ENCODE peak calls at places on chromosomes 2 and 18, in nine cellular contexts. One of them, this sample, is unnamed.

GRCh38 chr18:26017929-26018328 is 72.5 kb downstream of the SS18 start:
- DNase-seq in gastrocnemius medialis: no peak
- DNase-seq in astrocyte of the cerebellum: no peak
- DNase-seq in ovary: no peak
- DNase-seq in body of pancreas: no peak
- DNase-seq in hepatocyte: no peak
- DNase-seq in thoracic aorta: no peak
- DNase-seq in bronchial epithelial cell: no peak
- DNase-seq in astrocyte of the spinal cord: no peak
- DNase-seq in this sample: no peak

GRCh38 chr2:112833532-112833931 is 3.0 kb downstream of the IL1B start:
- DNase-seq in gastrocnemius medialis: no peak
- DNase-seq in astrocyte of the cerebellum: no peak
- DNase-seq in ovary: no peak
- DNase-seq in body of pancreas: no peak
- DNase-seq in hepatocyte: no peak
- DNase-seq in thoracic aorta: no peak
- DNase-seq in bronchial epithelial cell: no peak
- DNase-seq in astrocyte of the spinal cord: no peak
- DNase-seq in this sample: peak; percentile 25

GRCh38 chr2:200435379-200435778 is 74.5 kb downstream of the KCTD18 start:
- DNase-seq in gastrocnemius medialis: no peak
- DNase-seq in astrocyte of the cerebellum: no peak
- DNase-seq in ovary: no peak
- DNase-seq in body of pancreas: no peak
- DNase-seq in hepatocyte: no peak
- DNase-seq in thoracic aorta: no peak
- DNase-seq in bronchial epithelial cell: no peak
- DNase-seq in astrocyte of the spinal cord: no peak
- DNase-seq in this sample: peak; percentile 29

GRCh38 chr2:198700330-198700729 is 757.4 kb downstream of the SATB2 start:
- DNase-seq in gastrocnemius medialis: no peak
- DNase-seq in astrocyte of the cerebellum: no peak
- DNase-seq in ovary: no peak
- DNase-seq in body of pancreas: no peak
- DNase-seq in hepatocyte: no peak
- DNase-seq in thoracic aorta: no peak
- DNase-seq in bronchial epithelial cell: no peak
- DNase-seq in astrocyte of the spinal cord: no peak
- DNase-seq in this sample: no peak

GRCh38 chr2:231270221-231271114 is 72.0 kb downstream of the ARMC9 start:
- DNase-seq in gastrocnemius medialis: no peak
- DNase-seq in astrocyte of the cerebellum: no peak
- DNase-seq in ovary: peak; percentile 72
- DNase-seq in body of pancreas: peak; percentile 20
- DNase-seq in hepatocyte: peak; percentile 35
- DNase-seq in thoracic aorta: no peak
- DNase-seq in bronchial epithelial cell: no peak
- DNase-seq in astrocyte of the spinal cord: no peak
- DNase-seq in this sample: no peak

GRCh38 chr2:134299334-134299733 is 45.5 kb downstream of the MGAT5 start:
- DNase-seq in gastrocnemius medialis: no peak
- DNase-seq in astrocyte of the cerebellum: no peak
- DNase-seq in ovary: no peak
- DNase-seq in body of pancreas: no peak
- DNase-seq in hepatocyte: no peak
- DNase-seq in thoracic aorta: no peak
- DNase-seq in bronchial epithelial cell: no peak
- DNase-seq in astrocyte of the spinal cord: no peak
- DNase-seq in this sample: no peak

GRCh38 chr2:173669271-173669853 is 295.8 kb downstream of the SP3 start:
- DNase-seq in gastrocnemius medialis: no peak
- DNase-seq in astrocyte of the cerebellum: no peak
- DNase-seq in ovary: no peak
- DNase-seq in body of pancreas: no peak
- DNase-seq in hepatocyte: no peak
- DNase-seq in thoracic aorta: no peak
- DNase-seq in bronchial epithelial cell: peak; percentile 65
- DNase-seq in astrocyte of the spinal cord: peak; percentile 30
- DNase-seq in this sample: no peak

GRCh38 chr18:59140287-59140885 is 702 bp downstream of the SEC11C start:
- DNase-seq in gastrocnemius medialis: no peak
- DNase-seq in astrocyte of the cerebellum: peak; percentile 11
- DNase-seq in ovary: no peak
- DNase-seq in body of pancreas: peak; percentile 35
- DNase-seq in hepatocyte: peak; percentile 69
- DNase-seq in thoracic aorta: no peak
- DNase-seq in bronchial epithelial cell: peak; percentile 38
- DNase-seq in astrocyte of the spinal cord: peak; percentile 40
- DNase-seq in this sample: peak; percentile 45

GRCh38 chr2:85547859-85548607 is 9.1 kb downstream of the MAT2A start:
- DNase-seq in gastrocnemius medialis: no peak
- DNase-seq in astrocyte of the cerebellum: no peak
- DNase-seq in ovary: no peak
- DNase-seq in body of pancreas: no peak
- DNase-seq in hepatocyte: no peak
- DNase-seq in thoracic aorta: no peak
- DNase-seq in bronchial epithelial cell: no peak
- DNase-seq in astrocyte of the spinal cord: no peak
- DNase-seq in this sample: peak; percentile 33

GRCh38 chr2:137525644-137526190 is 438.6 kb upstream of the HNMT start:
- DNase-seq in gastrocnemius medialis: no peak
- DNase-seq in astrocyte of the cerebellum: no peak
- DNase-seq in ovary: no peak
- DNase-seq in body of pancreas: no peak
- DNase-seq in hepatocyte: no peak
- DNase-seq in thoracic aorta: no peak
- DNase-seq in bronchial epithelial cell: no peak
- DNase-seq in astrocyte of the spinal cord: no peak
- DNase-seq in this sample: no peak

DNA sequence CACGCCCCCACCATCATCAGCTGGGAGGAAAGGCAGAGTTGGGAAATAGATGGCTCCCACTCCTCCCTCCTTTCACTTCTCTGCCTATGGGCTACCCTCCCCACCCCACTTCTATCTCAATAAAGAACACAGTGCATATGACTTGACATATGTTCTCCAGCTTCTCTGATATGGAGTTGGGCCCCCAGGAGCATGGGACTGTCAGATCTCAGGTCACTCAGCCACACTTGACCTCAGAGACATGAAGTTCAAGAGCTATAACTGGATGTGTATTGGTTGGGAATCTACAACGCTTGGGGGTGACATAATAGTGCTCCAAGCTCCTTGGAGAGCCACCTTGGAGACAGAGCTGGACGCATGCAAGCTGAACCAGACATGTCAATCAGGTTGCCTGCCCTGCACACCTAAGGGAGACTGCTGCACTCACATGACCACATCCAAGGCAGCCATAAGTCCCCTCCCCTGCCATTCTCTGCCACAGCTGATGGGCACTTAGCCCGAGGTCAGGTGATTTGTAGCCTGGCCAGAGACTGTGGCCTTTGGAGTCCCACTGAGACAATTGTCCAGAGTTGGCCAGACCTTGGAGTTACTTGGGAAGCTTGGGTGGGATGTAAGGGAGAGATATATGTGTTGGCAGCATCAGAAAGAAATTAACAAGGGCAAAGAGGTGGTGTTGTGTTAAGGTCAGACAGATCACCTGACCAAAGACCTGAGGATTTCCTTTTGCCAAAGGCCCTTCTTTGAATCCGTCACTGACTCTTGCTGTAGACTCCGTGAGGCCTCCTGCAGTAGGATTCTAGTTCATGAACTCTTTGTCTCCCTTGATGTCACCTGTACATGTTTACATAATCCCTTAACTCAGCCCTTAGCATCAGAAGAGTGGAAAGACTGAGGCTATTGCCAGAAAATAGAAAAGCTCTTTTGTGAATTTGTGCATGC is 3.7 kb downstream of the INHA start:
- DNase-seq in gastrocnemius medialis: no peak
- DNase-seq in astrocyte of the cerebellum: no peak
- DNase-seq in ovary: peak; percentile 11
- DNase-seq in body of pancreas: no peak
- DNase-seq in hepatocyte: no peak
- DNase-seq in thoracic aorta: no peak
- DNase-seq in bronchial epithelial cell: no peak
- DNase-seq in astrocyte of the spinal cord: no peak
- DNase-seq in this sample: no peak
- H3K4me3 ChIP-seq in gastrocnemius medialis: no peak overlapping the region
- H3K4me3 ChIP-seq in astrocyte of the cerebellum: no peak overlapping the region
- H3K4me3 ChIP-seq in ovary: no peak overlapping the region
- H3K4me3 ChIP-seq in body of pancreas: no peak overlapping the region
- H3K4me3 ChIP-seq in hepatocyte: no peak overlapping the region
- H3K4me3 ChIP-seq in thoracic aorta: no peak overlapping the region
- H3K4me3 ChIP-seq in bronchial epithelial cell: no peak overlapping the region
- H3K4me3 ChIP-seq in astrocyte of the spinal cord: no peak overlapping the region
- H3K4me3 ChIP-seq in this sample: no peak overlapping the region

DNA sequence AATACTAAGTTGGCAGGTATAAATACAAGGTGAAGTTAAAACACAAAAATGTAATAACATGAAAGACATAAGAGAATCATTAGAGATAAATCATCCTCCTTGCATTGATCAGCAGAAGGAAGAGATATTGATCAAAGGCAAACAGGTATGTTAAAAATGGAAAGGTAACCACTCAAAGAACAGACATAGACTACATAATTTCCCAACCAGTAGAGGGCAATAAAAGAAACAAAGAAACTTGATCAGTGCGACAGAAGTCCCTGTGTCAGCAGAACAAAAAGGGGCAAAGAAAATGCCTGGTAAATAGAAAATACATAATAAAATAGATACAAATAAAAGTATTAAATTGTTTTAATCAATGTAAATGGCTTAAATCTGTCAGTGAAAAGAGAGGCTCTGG is 53.6 kb downstream of the FAM228A start:
- DNase-seq in gastrocnemius medialis: no peak
- DNase-seq in astrocyte of the cerebellum: no peak
- DNase-seq in ovary: no peak
- DNase-seq in body of pancreas: no peak
- DNase-seq in hepatocyte: no peak
- DNase-seq in thoracic aorta: no peak
- DNase-seq in bronchial epithelial cell: peak; percentile 32
- DNase-seq in astrocyte of the spinal cord: no peak
- DNase-seq in this sample: peak; percentile 39
- TF ChIP-seq CTCF in gastrocnemius medialis: no peak
- TF ChIP-seq CTCF in astrocyte of the cerebellum: peak; percentile 39
- TF ChIP-seq CTCF in ovary: no peak
- TF ChIP-seq CTCF in body of pancreas: no peak
- TF ChIP-seq CTCF in hepatocyte: peak; percentile 37
- TF ChIP-seq CTCF in thoracic aorta: no peak
- TF ChIP-seq CTCF in bronchial epithelial cell: peak; percentile 20
- TF ChIP-seq CTCF in astrocyte of the spinal cord: peak; percentile 21
- TF ChIP-seq CTCF in this sample: peak; percentile 48

GRCh38 chr2:217954971-217955740 is 47.6 kb downstream of the TNS1 start:
- DNase-seq in gastrocnemius medialis: no peak
- DNase-seq in astrocyte of the cerebellum: no peak
- DNase-seq in ovary: no peak
- DNase-seq in body of pancreas: no peak
- DNase-seq in hepatocyte: no peak
- DNase-seq in thoracic aorta: no peak
- DNase-seq in bronchial epithelial cell: no peak
- DNase-seq in astrocyte of the spinal cord: no peak
- DNase-seq in this sample: no peak
- H3K4me3 ChIP-seq in gastrocnemius medialis: no peak overlapping the region
- H3K4me3 ChIP-seq in astrocyte of the cerebellum: no peak overlapping the region
- H3K4me3 ChIP-seq in ovary: no peak overlapping the region
- H3K4me3 ChIP-seq in body of pancreas: no peak overlapping the region
- H3K4me3 ChIP-seq in hepatocyte: no peak overlapping the region
- H3K4me3 ChIP-seq in thoracic aorta: no peak overlapping the region
- H3K4me3 ChIP-seq in bronchial epithelial cell: no peak overlapping the region
- H3K4me3 ChIP-seq in astrocyte of the spinal cord: no peak overlapping the region
- H3K4me3 ChIP-seq in this sample: no peak overlapping the region

GRCh38 chr2:46831869-46832265 is 83.7 kb downstream of the MCFD2 start:
- DNase-seq in gastrocnemius medialis: no peak
- DNase-seq in astrocyte of the cerebellum: no peak
- DNase-seq in ovary: no peak
- DNase-seq in body of pancreas: no peak
- DNase-seq in hepatocyte: no peak
- DNase-seq in thoracic aorta: no peak
- DNase-seq in bronchial epithelial cell: no peak
- DNase-seq in astrocyte of the spinal cord: no peak
- DNase-seq in this sample: no peak
- TF ChIP-seq CTCF in gastrocnemius medialis: no peak
- TF ChIP-seq CTCF in astrocyte of the cerebellum: no peak
- TF ChIP-seq CTCF in ovary: no peak
- TF ChIP-seq CTCF in body of pancreas: no peak
- TF ChIP-seq CTCF in hepatocyte: no peak
- TF ChIP-seq CTCF in thoracic aorta: no peak
- TF ChIP-seq CTCF in bronchial epithelial cell: no peak
- TF ChIP-seq CTCF in astrocyte of the spinal cord: no peak
- TF ChIP-seq CTCF in this sample: no peak

DNA sequence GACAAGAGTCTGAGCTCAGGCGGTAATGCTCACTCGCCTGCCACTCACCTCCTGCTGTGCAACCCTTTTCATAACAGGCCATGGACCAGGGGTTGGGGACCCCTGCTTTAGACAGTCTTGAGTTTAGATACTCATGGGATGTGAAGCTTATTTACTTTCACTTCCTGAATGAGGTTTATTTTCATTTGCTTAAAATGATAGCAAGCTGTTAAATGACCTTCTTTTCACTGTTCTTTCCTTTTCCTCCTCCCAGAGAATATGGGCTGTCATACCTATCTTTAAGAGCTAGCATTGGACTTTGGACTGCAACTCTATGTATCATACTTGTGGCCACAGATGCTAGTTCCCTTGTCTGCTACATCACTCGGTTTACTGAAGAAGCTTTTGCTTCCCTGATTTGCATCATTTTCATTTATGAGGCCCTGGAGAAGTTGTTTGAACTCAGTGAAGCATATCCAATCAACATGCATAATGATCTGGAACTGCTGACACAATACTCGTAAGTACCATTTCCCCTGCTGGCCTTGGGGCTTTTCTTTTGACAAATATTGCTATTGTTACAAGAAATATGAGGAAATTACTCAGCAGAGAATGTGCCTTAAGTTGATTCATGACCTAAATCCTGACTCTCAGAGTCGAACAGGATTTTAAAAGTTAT is 168.5 kb downstream of the DPP4 start:
- DNase-seq in gastrocnemius medialis: no peak
- DNase-seq in astrocyte of the cerebellum: peak; percentile 72
- DNase-seq in ovary: no peak
- DNase-seq in body of pancreas: no peak
- DNase-seq in hepatocyte: peak; percentile 27
- DNase-seq in thoracic aorta: no peak
- DNase-seq in bronchial epithelial cell: peak; percentile 71
- DNase-seq in astrocyte of the spinal cord: peak; percentile 51
- DNase-seq in this sample: peak; percentile 56
- H3K4me3 ChIP-seq in gastrocnemius medialis: no peak overlapping the region
- H3K4me3 ChIP-seq in astrocyte of the cerebellum: no peak overlapping the region
- H3K4me3 ChIP-seq in ovary: no peak overlapping the region
- H3K4me3 ChIP-seq in body of pancreas: no peak overlapping the region
- H3K4me3 ChIP-seq in hepatocyte: no peak overlapping the region
- H3K4me3 ChIP-seq in thoracic aorta: no peak overlapping the region
- H3K4me3 ChIP-seq in bronchial epithelial cell: no peak overlapping the region
- H3K4me3 ChIP-seq in astrocyte of the spinal cord: no peak overlapping the region
- H3K4me3 ChIP-seq in this sample: no peak overlapping the region

This sample was measured in fibroblast of pulmonary artery.